ENCODE peak calls at places on chromosome 6, in six cellular contexts. I is CD8-positive, alpha-beta T cell; D is tibial artery; J is A673; W is lower lobe of right lung; G is GM12878. H is an unnamed sample.

GRCh38 chr6:23855497-23856116 is 270.4 kb upstream of the NRSN1 start:
- DNase-seq in W (no peak), J (no peak), I (no peak), D (no peak), G (no peak), H (no peak)

GRCh38 chr6:100622907-100623692 is 158.4 kb upstream of the SIM1 start:
- DNase-seq in W (no peak), G (no peak), J (no peak), I (no peak), D (no peak), H (no peak)

GRCh38 chr6:125989631-125990030 is 3.3 kb downstream of the TRMT11 start:
- DNase-seq in I (no peak), D (no peak), J (no peak), W (no peak), G (no peak), H (no peak)

GRCh38 chr6:69466979-69467570 is 329.7 kb downstream of the LMBRD1 start:
- DNase-seq in G (no peak), D (no peak), W (no peak), I (no peak), J (no peak), H (no peak)

GRCh38 chr6:18551228-18551627 is 164.1 kb downstream of the RNF144B start:
- DNase-seq in I (no peak), G (no peak), W (no peak), D (no peak), J (no peak), H (no peak)

GRCh38 chr6:3414704-3415453 is 42.0 kb downstream of the SLC22A23 start:
- DNase-seq in D (no peak), W (peak), I (peak), J (no peak), G (no peak), H (no peak)

GRCh38 chr6:39263299-39264037 is 34.2 kb upstream of the KCNK5 start:
- DNase-seq in I (no peak), W (no peak), G (no peak), J (no peak), D (no peak), H (no peak)

GRCh38 chr6:131035582-131035981 is 27.5 kb downstream of the EPB41L2 start:
- DNase-seq in J (no peak), W (no peak), G (no peak), I (no peak), D (no peak), H (no peak)

GRCh38 chr6:25026723-25027122 is 91.0 kb upstream of the RIPOR2 start:
- DNase-seq in W (peak), J (no peak), G (no peak), I (no peak), D (no peak), H (no peak)

GRCh38 chr6:78530208-78530607 is 337.1 kb upstream of the IRAK1BP1 start:
- DNase-seq in J (no peak), G (no peak), W (no peak), I (no peak), D (no peak), H (no peak)

GRCh38 chr6:36985963-36986703 is at the start of gene MTCH1:
- DNase-seq in D (peak), G (peak), J (peak), W (peak), I (peak), H (peak)

GRCh38 chr6:166907871-166908806 is 48.2 kb downstream of the RNASET2 start:
- DNase-seq in D (no peak), G (no peak), J (no peak), W (no peak), I (no peak), H (no peak)

GRCh38 chr6:160750276-160750689 is 48.2 kb downstream of the PLG start:
- DNase-seq in G (peak), J (peak), I (no peak), W (no peak), D (no peak), H (no peak)
- TF ChIP-seq CTCF in G (peak), J (peak), I (no peak), W (peak), D (no peak), H (no peak)

DNA sequence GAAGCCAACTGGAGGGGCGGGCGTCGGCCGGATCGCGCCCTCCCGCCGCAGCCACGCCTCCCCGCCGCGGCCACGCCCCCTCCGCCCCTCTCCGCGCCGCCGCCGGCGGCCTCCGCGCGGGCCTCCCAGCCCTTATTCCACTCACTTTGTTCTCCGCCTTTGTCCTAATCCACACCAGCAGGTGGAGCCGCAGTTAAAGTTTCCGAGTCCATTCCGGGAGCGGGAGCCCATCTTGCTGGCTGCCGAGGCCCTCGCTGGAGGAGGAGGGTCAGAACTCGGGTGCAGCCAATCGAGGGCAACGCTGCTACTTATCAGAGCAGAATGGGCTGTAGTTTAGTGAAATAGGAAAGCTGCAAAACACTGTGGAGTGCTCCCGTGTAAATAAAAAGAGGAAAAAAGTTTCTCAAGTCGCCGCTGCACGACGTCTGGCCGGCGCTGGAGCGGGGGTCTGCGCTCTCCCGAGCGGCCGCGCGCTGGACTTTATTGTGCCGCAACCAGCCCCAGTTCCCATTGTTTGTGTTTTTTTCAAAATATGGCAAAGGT is at the start of gene ASF1A:
- DNase-seq in W (peak), G (peak), D (peak), J (peak), I (peak), H (peak)
- TF ChIP-seq CTCF in W (peak), G (peak), D (peak), J (peak), I (no peak), H (peak)

GRCh38 chr6:154705471-154706113 is 27.6 kb upstream of the SCAF8 start:
- DNase-seq in I (no peak), W (no peak), D (no peak), G (no peak), J (peak), H (no peak)
- TF ChIP-seq CTCF in I (no peak), W (no peak), D (no peak), G (no peak), J (peak), H (no peak)

GRCh38 chr6:5078121-5078695 is 6.9 kb upstream of the PPP1R3G start:
- DNase-seq in G (no peak), J (peak), W (no peak), D (no peak), I (no peak), H (no peak)
- TF ChIP-seq CTCF in G (peak), J (peak), W (no peak), D (no peak), I (no peak), H (no peak)

DNA sequence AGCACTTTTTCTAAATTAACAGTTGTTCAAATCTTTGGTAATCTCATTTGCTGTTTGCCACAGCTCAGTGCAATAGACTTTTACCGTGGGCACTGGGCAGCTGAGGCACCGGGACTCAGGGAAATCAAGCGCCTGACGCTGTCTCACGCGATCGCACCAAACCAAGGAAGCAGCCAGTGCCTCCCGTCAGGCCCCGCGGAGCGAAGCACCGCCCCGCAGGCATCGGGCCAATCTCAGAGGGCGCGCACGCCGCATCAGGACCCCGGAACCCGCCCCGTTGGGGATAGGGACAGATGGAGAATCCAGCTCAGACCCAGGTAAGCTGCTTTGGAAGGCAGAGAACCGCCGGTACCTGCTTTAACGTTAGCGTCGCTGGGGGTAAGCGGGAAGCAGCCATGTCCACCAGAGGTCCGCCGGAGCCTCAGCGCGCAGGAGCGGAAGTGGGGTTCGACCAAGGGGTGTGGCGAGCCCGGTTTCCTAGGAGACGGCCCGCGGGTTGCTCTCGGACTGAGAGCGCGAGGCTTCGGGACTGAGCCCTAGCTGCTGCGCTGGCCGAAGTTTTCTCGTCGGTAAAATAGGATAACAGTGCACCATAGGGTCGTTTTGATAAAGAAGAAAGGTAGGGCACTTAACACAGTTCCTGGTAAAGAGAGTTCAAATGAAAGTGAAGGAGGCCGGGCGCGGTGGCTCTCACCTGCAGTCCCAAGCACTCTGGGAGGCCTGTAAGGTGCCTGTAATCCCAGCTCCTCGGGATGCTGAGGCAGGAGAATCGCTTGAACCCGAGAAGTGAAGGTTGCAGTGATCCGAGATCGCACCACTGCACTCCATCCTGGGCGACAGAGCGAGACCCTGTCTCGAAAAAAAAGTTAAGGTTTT is at the start of gene LYRM2:
- DNase-seq in D (peak), J (peak), I (peak), W (peak), G (peak), H (peak)
- TF ChIP-seq CTCF in D (peak), J (peak), I (no peak), W (no peak), G (no peak), H (peak)

GRCh38 chr6:35260642-35261570 is 1.4 kb downstream of the ZNF76 start:
- DNase-seq in I (no peak), J (no peak), G (no peak), D (no peak), W (no peak), H (no peak)

GRCh38 chr6:35259946-35260626 is 551 bp downstream of the ZNF76 start:
- DNase-seq in I (peak), D (peak), J (peak), W (peak), G (peak), H (peak)

GRCh38 chr6:35258336-35258735 is 1.2 kb upstream of the ZNF76 start:
- DNase-seq in D (no peak), J (no peak), I (no peak), W (no peak), G (no peak), H (no peak)

GRCh38 chr6:35258858-35259193 is 709 bp upstream of the ZNF76 start:
- DNase-seq in J (peak), W (peak), G (no peak), I (peak), D (no peak), H (no peak)

DNA sequence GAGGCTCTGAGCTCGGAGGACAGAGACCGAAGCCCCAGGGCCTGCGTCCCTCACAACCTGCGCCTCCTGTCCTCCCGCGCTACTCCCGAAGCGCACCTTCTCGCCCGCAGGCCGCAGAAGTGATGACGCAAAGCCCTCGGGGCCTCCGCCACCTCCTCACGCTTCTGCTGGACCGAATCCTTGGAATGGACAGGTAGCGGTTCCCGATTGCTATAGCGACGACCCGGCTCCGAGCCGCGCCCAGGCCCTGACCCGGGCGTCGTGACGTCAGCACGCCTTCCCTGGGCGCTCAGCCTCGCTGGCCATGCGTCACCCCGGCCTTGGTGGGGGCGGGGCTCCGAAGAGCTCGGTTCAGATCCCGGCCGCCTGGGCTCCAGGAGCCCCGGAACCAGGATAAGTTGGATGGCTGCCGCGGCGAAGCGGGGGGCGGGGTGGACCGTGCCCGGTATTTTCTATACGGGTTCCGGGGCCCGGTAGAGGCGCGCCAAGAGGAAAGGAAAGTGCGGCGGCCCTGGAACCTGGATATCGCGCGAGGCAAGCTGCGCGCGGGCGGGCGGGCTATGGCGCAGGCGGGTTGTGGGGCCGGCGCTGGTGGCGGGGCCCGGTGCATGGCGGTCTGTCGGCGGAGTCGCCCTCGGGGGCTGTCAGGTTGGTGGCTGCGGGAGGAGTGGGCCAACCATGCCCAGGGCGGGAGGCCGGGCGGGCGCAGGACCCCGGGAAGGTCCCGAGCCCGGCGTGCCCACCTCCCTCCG is at the start of gene ZNF76:
- DNase-seq in D (peak), J (peak), G (peak), W (peak), I (peak), H (peak)
- TF ChIP-seq CTCF in D (peak), J (no peak), G (no peak), W (no peak), I (no peak), H (no peak)

GRCh38 chr6:138289739-138290138 is 71.4 kb upstream of the PBOV1 start:
- DNase-seq in G (no peak), D (no peak), W (no peak), I (no peak), J (no peak), H (no peak)
- TF ChIP-seq CTCF in G (peak), D (no peak), W (peak), I (no peak), J (peak), H (no peak)

GRCh38 chr6:84779380-84779779 is 15.0 kb upstream of the TBX18 start:
- DNase-seq in J (peak), G (no peak), D (no peak), W (no peak), I (no peak), H (no peak)
- TF ChIP-seq CTCF in J (peak), G (no peak), D (no peak), W (no peak), I (no peak), H (no peak)

DNA sequence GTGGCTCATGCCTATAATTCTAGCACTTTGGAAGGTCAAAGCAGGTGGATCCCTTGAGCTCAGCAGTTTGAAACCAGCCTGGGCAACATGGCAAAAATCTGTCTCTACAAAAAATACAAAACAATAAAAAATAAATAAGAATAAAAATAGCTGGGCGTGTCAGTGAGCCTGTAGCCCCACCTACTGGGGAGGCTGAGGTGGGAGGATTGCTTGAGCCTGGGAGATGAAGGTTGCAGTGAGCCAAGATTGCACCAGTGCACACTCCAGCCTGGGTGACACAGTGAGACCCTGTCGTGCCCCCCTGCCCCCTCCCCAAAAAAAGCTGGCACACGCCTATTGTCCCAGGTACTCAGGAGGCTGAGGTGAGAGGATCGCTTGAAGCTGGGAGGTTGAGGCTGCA is 35.1 kb upstream of the SRPK1 start:
- DNase-seq in G (no peak), W (no peak), I (no peak), D (no peak), J (no peak), H (no peak)
- TF ChIP-seq CTCF in G (peak), W (peak), I (no peak), D (no peak), J (peak), H (no peak)

H was measured in gastrocnemius medialis.